ENCODE peak calls at places on chromosome 9, in four cellular contexts. X is HepG2, N is suprapubic skin, J is sigmoid colon. T is an unnamed sample.

GRCh38 chr9:80784647-80785046 is 904.7 kb downstream of the TLE1 start:
- DNase-seq in X (no peak), N (no peak), J (no peak), T (no peak)

GRCh38 chr9:7150153-7150890 is 392.5 kb downstream of the KDM4C start:
- DNase-seq in X (no peak), N (no peak), J (no peak), T (no peak)

GRCh38 chr9:77014597-77015263 is 4.7 kb upstream of the FOXB2 start:
- DNase-seq in X (no peak), N (no peak), J (no peak), T (no peak)

GRCh38 chr9:24594234-24594850 is 48.6 kb upstream of the IZUMO3 start:
- DNase-seq in X (no peak), N (no peak), J (no peak), T (no peak)

GRCh38 chr9:98253563-98253962 is 1.9 kb downstream of the TBC1D2 start:
- DNase-seq in X (no peak), N (no peak), J (no peak), T (no peak)

GRCh38 chr9:33159058-33159759 is 7.9 kb downstream of the B4GALT1 start:
- DNase-seq in X (no peak), N (peak; percentile 86), J (peak; percentile 87), T (no peak)

GRCh38 chr9:88747768-88748167 is 212.8 kb downstream of the NXNL2 start:
- DNase-seq in X (no peak), N (no peak), J (peak; percentile 83), T (no peak)

GRCh38 chr9:19698960-19699359 is 89.9 kb downstream of the SLC24A2 start:
- DNase-seq in X (no peak), N (no peak), J (no peak), T (no peak)

GRCh38 chr9:104494808-104495207 is 9.3 kb upstream of the OR13F1 start:
- DNase-seq in X (no peak), N (no peak), J (no peak), T (no peak)

GRCh38 chr9:135210676-135211523 is 123.4 kb downstream of the OLFM1 start:
- DNase-seq in X (no peak), N (peak; percentile 47), J (peak; percentile 29), T (no peak)

GRCh38 chr9:74500584-74500924 is 3.4 kb downstream of the RORB start:
- DNase-seq in X (no peak), N (no peak), J (no peak), T (no peak)

GRCh38 chr9:132673355-132673754 is 3.1 kb downstream of the GTF3C4 start:
- DNase-seq in X (peak; percentile 64), N (no peak), J (no peak), T (no peak)

DNA sequence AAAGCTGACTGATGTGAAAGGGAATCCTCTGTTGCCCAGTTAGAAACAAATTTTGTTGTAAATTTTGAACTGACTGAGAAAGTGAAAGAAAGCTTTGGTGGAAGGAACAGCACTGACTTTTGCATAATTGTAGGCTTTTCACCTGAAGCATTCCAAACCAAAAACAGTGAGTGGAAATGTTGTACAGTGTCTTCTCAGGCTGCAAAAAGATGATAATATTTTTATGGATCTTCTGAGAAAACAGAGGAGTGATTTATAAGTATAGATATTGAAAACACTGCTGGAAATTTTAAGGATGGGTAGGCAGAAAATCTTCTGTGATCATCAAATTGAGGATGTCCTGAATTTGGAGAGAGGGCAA is 40.0 kb downstream of the LURAP1L start:
- DNase-seq in X (no peak), N (no peak), J (no peak), T (no peak)
- H3K4me1 ChIP-seq in X (peaks cover 70% of the 10 kb centered on the region), N (peaks cover 37% of the 10 kb centered on the region), J (peaks cover 78% of the 10 kb centered on the region), T (peaks cover 60% of the 10 kb centered on the region)

GRCh38 chr9:137593176-137593575 is 2.9 kb upstream of the ZMYND19 start:
- DNase-seq in X (no peak), N (no peak), J (no peak), T (no peak)
- H3K27ac ChIP-seq in X (no peak overlapping the region), N (no peak overlapping the region), J (no peak overlapping the region), T (no peak overlapping the region)

GRCh38 chr9:127754099-127754760 is 19.1 kb upstream of the TOR2A start:
- DNase-seq in X (no peak), N (no peak), J (no peak), T (no peak)
- TF ChIP-seq POLR2AphosphoS5 in X (no peak), N (no peak), J (no peak), T (no peak)

GRCh38 chr9:94173632-94174031 is 85.5 kb upstream of the ZNF169 start:
- DNase-seq in X (no peak), N (no peak), J (no peak), T (no peak)
- H3K4me1 ChIP-seq in X (peaks cover 96% of the 10 kb centered on the region), N (peaks cover 83% of the 10 kb centered on the region), J (peaks cover 97% of the 10 kb centered on the region), T (peaks cover 93% of the 10 kb centered on the region)

GRCh38 chr9:4690144-4690543 is 10.8 kb downstream of the CDC37L1 start:
- DNase-seq in X (no peak), N (no peak), J (no peak), T (no peak)
- H3K27ac ChIP-seq in X (no peak overlapping the region), N (no peak overlapping the region), J (no peak overlapping the region), T (no peak overlapping the region)

DNA sequence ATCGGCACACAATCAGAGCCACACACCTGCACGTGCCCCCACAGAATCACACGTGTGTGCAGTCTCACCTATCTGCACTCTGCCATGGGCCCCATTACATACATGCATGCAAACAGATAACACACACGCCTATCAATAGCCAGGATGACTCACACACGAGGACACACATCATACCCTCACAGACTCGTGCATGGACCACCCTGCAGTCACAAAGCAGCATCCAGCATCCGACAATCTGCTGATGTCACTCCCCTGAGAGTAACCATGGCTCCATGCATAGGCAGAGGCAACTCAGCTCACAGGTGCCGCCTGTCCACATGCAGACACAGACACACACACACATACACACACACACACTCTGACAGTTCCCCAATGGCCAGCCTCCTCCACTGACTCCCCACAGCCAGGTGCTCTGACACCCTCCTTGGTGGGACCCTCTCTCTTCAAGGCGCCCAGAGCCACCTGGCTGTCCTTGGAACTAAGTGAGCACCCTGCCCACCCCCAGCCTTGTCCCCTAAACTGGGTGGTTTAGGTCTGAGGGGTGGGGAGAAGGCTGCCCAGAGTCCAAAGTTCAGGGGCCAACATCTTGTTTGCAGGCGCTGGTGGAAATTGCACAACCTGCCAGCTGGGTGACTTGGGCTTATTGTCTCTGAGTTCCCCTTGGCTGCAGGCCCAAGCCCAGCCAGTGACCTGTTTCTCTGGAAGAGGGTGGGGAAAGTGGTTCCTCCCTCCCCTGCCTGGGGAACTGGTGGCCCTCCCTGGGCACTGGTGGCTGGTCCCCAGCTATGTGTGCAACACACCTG is 34.6 kb upstream of the NEK6 start:
- DNase-seq in X (peak; percentile 96), N (peak; percentile 85), J (peak; percentile 88), T (no peak)
- TF ChIP-seq POLR2AphosphoS5 in X (no peak), N (no peak), J (peak; percentile 38), T (no peak)

DNA sequence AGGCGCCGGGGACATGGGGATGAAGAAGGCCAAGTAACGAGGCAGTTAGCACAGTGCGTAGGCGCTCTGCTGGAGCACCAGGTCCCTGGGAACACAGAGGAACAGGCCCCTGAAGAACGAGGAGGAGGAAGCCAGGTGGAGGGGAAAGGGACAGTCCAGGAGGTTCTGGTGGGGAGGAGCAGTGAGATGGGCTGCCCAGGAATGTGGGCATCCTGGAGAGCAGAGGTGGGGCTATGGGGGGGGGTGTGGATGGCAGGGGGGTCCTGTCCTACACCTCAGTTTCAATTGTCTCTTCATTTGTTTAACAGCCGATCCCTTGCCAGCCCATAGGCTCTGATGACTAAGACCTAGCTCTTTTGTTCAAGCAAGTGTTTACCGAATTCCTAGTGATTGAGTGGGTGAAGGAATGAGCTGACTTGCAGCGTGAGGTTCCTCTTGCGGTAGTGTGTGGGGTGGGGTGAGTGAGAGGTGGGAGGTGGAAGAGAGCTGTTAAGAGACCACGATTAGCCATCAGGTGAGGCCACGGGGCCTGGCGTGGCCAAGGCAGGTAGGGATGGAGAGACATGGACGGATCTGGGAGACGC is 8.4 kb upstream of the PHYHD1 start:
- DNase-seq in X (peak; percentile 91), N (no peak), J (no peak), T (no peak)
- H3K4me1 ChIP-seq in X (peaks cover 67% of the 10 kb centered on the region), N (peaks cover 79% of the 10 kb centered on the region), J (peaks cover 73% of the 10 kb centered on the region), T (peaks cover 84% of the 10 kb centered on the region)